ENCODE peak calls at places on chromosome 17, in eight cellular contexts. E, O, C, M, V, Y, Q and L are unnamed samples.
A peak's percentile ranks its signal among the peaks of the same experiment; 100 is the strongest.

GRCh38 chr17:76388966-76389888 is 4.8 kb downstream of the SPHK1 start:
- DNase-seq in E (no peak), O (no peak), C (no peak), M (no peak), V (no peak), Y (no peak), Q (no peak), L (no peak)

GRCh38 chr17:66169839-66170238 is 22.1 kb downstream of the CEP112 start:
- DNase-seq in E (no peak), O (no peak), C (no peak), M (no peak), V (no peak), Y (no peak), Q (no peak), L (no peak)

GRCh38 chr17:76382803-76383644 is 1.4 kb upstream of the SPHK1 start:
- DNase-seq in E (peak; percentile 93), O (peak; percentile 71), C (peak; percentile 40), M (no peak), V (peak; percentile 58), Y (no peak), Q (no peak), L (peak; percentile 59)

GRCh38 chr17:38511126-38512108 is 83.2 kb downstream of the ARHGAP23 start:
- DNase-seq in E (no peak), O (peak; percentile 11), C (no peak), M (no peak), V (no peak), Y (no peak), Q (peak; percentile 14), L (no peak)

GRCh38 chr17:29930399-29931010 is 477 bp upstream of the SSH2 start:
- DNase-seq in E (no peak), O (no peak), C (no peak), M (no peak), V (no peak), Y (no peak), Q (no peak), L (peak; percentile 77)

GRCh38 chr17:44914698-44915271 is 515 bp downstream of the GFAP start:
- DNase-seq in E (no peak), O (no peak), C (no peak), M (no peak), V (no peak), Y (no peak), Q (no peak), L (no peak)

GRCh38 chr17:57819273-57819672 is 30.6 kb downstream of the MRPS23 start:
- DNase-seq in E (no peak), O (no peak), C (no peak), M (no peak), V (no peak), Y (peak; percentile 38), Q (peak; percentile 50), L (no peak)

GRCh38 chr17:57106107-57106835 is 21.2 kb downstream of the AKAP1 start:
- DNase-seq in E (no peak), O (peak; percentile 25), C (no peak), M (no peak), V (no peak), Y (no peak), Q (no peak), L (no peak)

GRCh38 chr17:72545756-72546155 is 424.9 kb downstream of the SOX9 start:
- DNase-seq in E (no peak), O (no peak), C (no peak), M (no peak), V (no peak), Y (no peak), Q (no peak), L (no peak)

GRCh38 chr17:33522623-33523022 is 229.5 kb upstream of the ASIC2 start:
- DNase-seq in E (no peak), O (no peak), C (no peak), M (no peak), V (no peak), Y (no peak), Q (no peak), L (no peak)

GRCh38 chr17:58165981-58166380 is 801 bp upstream of the OR4D2 start:
- DNase-seq in E (no peak), O (no peak), C (no peak), M (no peak), V (no peak), Y (no peak), Q (no peak), L (no peak)

GRCh38 chr17:12734852-12735430 is 54.4 kb upstream of the ARHGAP44 start:
- DNase-seq in E (no peak), O (no peak), C (no peak), M (no peak), V (no peak), Y (no peak), Q (no peak), L (no peak)

GRCh38 chr17:56499799-56500388 is 93.6 kb upstream of the NOG start:
- DNase-seq in E (no peak), O (peak; percentile 56), C (no peak), M (peak; percentile 30), V (no peak), Y (no peak), Q (no peak), L (peak; percentile 59)

GRCh38 chr17:11330871-11331270 is 89.9 kb downstream of the SHISA6 start:
- DNase-seq in E (no peak), O (no peak), C (no peak), M (no peak), V (no peak), Y (no peak), Q (peak; percentile 32), L (no peak)

GRCh38 chr17:45256114-45256966 is 5.6 kb downstream of the SPATA32 start:
- DNase-seq in E (no peak), O (no peak), C (no peak), M (no peak), V (no peak), Y (no peak), Q (peak; percentile 18), L (no peak)

GRCh38 chr17:11668633-11669032 is 70.4 kb downstream of the DNAH9 start:
- DNase-seq in E (no peak), O (no peak), C (no peak), M (no peak), V (no peak), Y (no peak), Q (no peak), L (no peak)

GRCh38 chr17:30376621-30377452 is 1.9 kb upstream of the CPD start:
- DNase-seq in E (no peak), O (peak; percentile 80), C (no peak), M (peak; percentile 29), V (peak; percentile 58), Y (peak; percentile 94), Q (peak; percentile 57), L (no peak)

GRCh38 chr17:27608330-27609230 is 22.4 kb upstream of the LGALS9 start:
- DNase-seq in E (no peak), O (no peak), C (no peak), M (no peak), V (no peak), Y (no peak), Q (no peak), L (no peak)

GRCh38 chr17:62860962-62861873 is 53.1 kb upstream of the MARCHF10 start:
- DNase-seq in E (no peak), O (no peak), C (no peak), M (no peak), V (no peak), Y (no peak), Q (no peak), L (no peak)

GRCh38 chr17:77317091-77317519 is 176.3 kb downstream of the SEC14L1 start:
- DNase-seq in E (no peak), O (no peak), C (no peak), M (no peak), V (no peak), Y (no peak), Q (no peak), L (no peak)

GRCh38 chr17:57114085-57114673 is 29.1 kb downstream of the AKAP1 start:
- DNase-seq in E (peak; percentile 65), O (peak; percentile 50), C (no peak), M (peak; percentile 48), V (no peak), Y (peak; percentile 53), Q (no peak), L (peak; percentile 10)

GRCh38 chr17:21388066-21388465 is 11.9 kb downstream of the KCNJ12 start:
- DNase-seq in E (no peak), O (no peak), C (no peak), M (no peak), V (no peak), Y (no peak), Q (no peak), L (no peak)

GRCh38 chr17:34254651-34255380 is at the start of gene CCL2:
- DNase-seq in E (peak; percentile 77), O (peak; percentile 10), C (no peak), M (no peak), V (peak; percentile 69), Y (no peak), Q (no peak), L (no peak)

GRCh38 chr17:56717471-56717870 is 116.2 kb downstream of the C17orf67 start:
- DNase-seq in E (no peak), O (peak; percentile 48), C (no peak), M (no peak), V (no peak), Y (no peak), Q (no peak), L (no peak)

GRCh38 chr17:43175213-43176118 is 4.5 kb downstream of the NBR1 start:
- DNase-seq in E (no peak), O (no peak), C (no peak), M (no peak), V (no peak), Y (no peak), Q (no peak), L (no peak)

GRCh38 chr17:17141860-17142552 is 64.1 kb downstream of the PLD6 start:
- DNase-seq in E (no peak), O (no peak), C (no peak), M (peak; percentile 19), V (no peak), Y (no peak), Q (no peak), L (no peak)

GRCh38 chr17:29076087-29076486 is 33.1 kb downstream of the PIPOX start:
- DNase-seq in E (no peak), O (no peak), C (no peak), M (no peak), V (no peak), Y (no peak), Q (no peak), L (no peak)

GRCh38 chr17:32523827-32524552 is 37.2 kb downstream of the CDK5R1 start:
- DNase-seq in E (no peak), O (no peak), C (peak; percentile 9), M (no peak), V (no peak), Y (no peak), Q (no peak), L (no peak)

GRCh38 chr17:7916799-7917198 is 710 bp upstream of the RNF227 start:
- DNase-seq in E (no peak), O (peak; percentile 17), C (no peak), M (no peak), V (no peak), Y (no peak), Q (no peak), L (no peak)